ENCODE peak calls at places on chromosomes 5 and 9, in five cellular contexts. One of them, this sample, is unnamed.

GRCh38 chr5:167378894-167379723 is 912.3 kb upstream of the WWC1 start:
- DNase-seq in GM12878: no peak
- DNase-seq in SK-N-SH: no peak
- DNase-seq in K562: no peak
- DNase-seq in HepG2: no peak
- DNase-seq in this sample: no peak

GRCh38 chr5:23473915-23474679 is 33.3 kb upstream of the PRDM9 start:
- DNase-seq in GM12878: no peak
- DNase-seq in SK-N-SH: no peak
- DNase-seq in K562: no peak
- DNase-seq in HepG2: no peak
- DNase-seq in this sample: no peak

GRCh38 chr9:4583001-4583400 is 79.1 kb upstream of the PLPP6 start:
- DNase-seq in GM12878: no peak
- DNase-seq in SK-N-SH: peak; percentile 12
- DNase-seq in K562: no peak
- DNase-seq in HepG2: no peak
- DNase-seq in this sample: no peak

GRCh38 chr5:16856531-16856930 is 79.6 kb downstream of the MYO10 start:
- DNase-seq in GM12878: no peak
- DNase-seq in SK-N-SH: no peak
- DNase-seq in K562: no peak
- DNase-seq in HepG2: no peak
- DNase-seq in this sample: no peak

GRCh38 chr9:15047028-15047551 is 136.9 kb upstream of the FREM1 start:
- DNase-seq in GM12878: no peak
- DNase-seq in SK-N-SH: no peak
- DNase-seq in K562: no peak
- DNase-seq in HepG2: no peak
- DNase-seq in this sample: no peak

GRCh38 chr9:136946893-136947891 is 2.1 kb downstream of the C8G start:
- DNase-seq in GM12878: no peak
- DNase-seq in SK-N-SH: no peak
- DNase-seq in K562: no peak
- DNase-seq in HepG2: no peak
- DNase-seq in this sample: no peak

GRCh38 chr9:77846957-77847574 is 184.5 kb downstream of the GNAQ start:
- DNase-seq in GM12878: no peak
- DNase-seq in SK-N-SH: no peak
- DNase-seq in K562: no peak
- DNase-seq in HepG2: no peak
- DNase-seq in this sample: no peak

GRCh38 chr9:126293522-126293889 is 33.1 kb upstream of the MVB12B start:
- DNase-seq in GM12878: no peak
- DNase-seq in SK-N-SH: peak; percentile 54
- DNase-seq in K562: peak; percentile 36
- DNase-seq in HepG2: no peak
- DNase-seq in this sample: no peak

GRCh38 chr5:10360686-10361085 is 7.2 kb downstream of the MARCHF6 start:
- DNase-seq in GM12878: no peak
- DNase-seq in SK-N-SH: no peak
- DNase-seq in K562: no peak
- DNase-seq in HepG2: no peak
- DNase-seq in this sample: no peak

GRCh38 chr9:135797507-135798302 is 95.7 kb downstream of the KCNT1 start:
- DNase-seq in GM12878: no peak
- DNase-seq in SK-N-SH: peak; percentile 90
- DNase-seq in K562: peak; percentile 80
- DNase-seq in HepG2: no peak
- DNase-seq in this sample: peak; percentile 81

GRCh38 chr5:673837-674629 is 19.1 kb downstream of the TPPP start:
- DNase-seq in GM12878: no peak
- DNase-seq in SK-N-SH: no peak
- DNase-seq in K562: no peak
- DNase-seq in HepG2: no peak
- DNase-seq in this sample: no peak

GRCh38 chr9:11319477-11320060 is 706.8 kb upstream of the PTPRD start:
- DNase-seq in GM12878: no peak
- DNase-seq in SK-N-SH: peak; percentile 4
- DNase-seq in K562: no peak
- DNase-seq in HepG2: no peak
- DNase-seq in this sample: peak; percentile 3

GRCh38 chr5:43041669-43042175 is 1.6 kb upstream of the ANXA2R start:
- DNase-seq in GM12878: no peak
- DNase-seq in SK-N-SH: no peak
- DNase-seq in K562: no peak
- DNase-seq in HepG2: peak; percentile 46
- DNase-seq in this sample: no peak

GRCh38 chr5:151870820-151871219 is 53.8 kb downstream of the GLRA1 start:
- DNase-seq in GM12878: no peak
- DNase-seq in SK-N-SH: no peak
- DNase-seq in K562: no peak
- DNase-seq in HepG2: no peak
- DNase-seq in this sample: no peak
- TF ChIP-seq FOXM1 in GM12878: no peak
- TF ChIP-seq FOXM1 in SK-N-SH: no peak
- TF ChIP-seq FOXM1 in K562: no peak
- TF ChIP-seq FOXM1 in HepG2: no peak
- TF ChIP-seq FOXM1 in this sample: no peak

GRCh38 chr9:114225534-114226288 is 70.4 kb downstream of the COL27A1 start:
- DNase-seq in GM12878: no peak
- DNase-seq in SK-N-SH: no peak
- DNase-seq in K562: no peak
- DNase-seq in HepG2: no peak
- DNase-seq in this sample: no peak
- TF ChIP-seq FOXM1 in GM12878: no peak
- TF ChIP-seq FOXM1 in SK-N-SH: no peak
- TF ChIP-seq FOXM1 in K562: no peak
- TF ChIP-seq FOXM1 in HepG2: no peak
- TF ChIP-seq FOXM1 in this sample: no peak

GRCh38 chr5:147369742-147370374 is 135.0 kb downstream of the STK32A start:
- DNase-seq in GM12878: no peak
- DNase-seq in SK-N-SH: no peak
- DNase-seq in K562: no peak
- DNase-seq in HepG2: no peak
- DNase-seq in this sample: no peak
- TF ChIP-seq FOXM1 in GM12878: no peak
- TF ChIP-seq FOXM1 in SK-N-SH: no peak
- TF ChIP-seq FOXM1 in K562: no peak
- TF ChIP-seq FOXM1 in HepG2: no peak
- TF ChIP-seq FOXM1 in this sample: no peak

GRCh38 chr9:95048225-95049087 is 269.1 kb downstream of the FANCC start:
- DNase-seq in GM12878: no peak
- DNase-seq in SK-N-SH: peak; percentile 88
- DNase-seq in K562: peak; percentile 98
- DNase-seq in HepG2: peak; percentile 72
- DNase-seq in this sample: peak; percentile 66
- TF ChIP-seq FOXM1 in GM12878: no peak
- TF ChIP-seq FOXM1 in SK-N-SH: no peak
- TF ChIP-seq FOXM1 in K562: no peak
- TF ChIP-seq FOXM1 in HepG2: no peak
- TF ChIP-seq FOXM1 in this sample: no peak

GRCh38 chr5:159917919-159918487 is 1.7 kb downstream of the ADRA1B start:
- DNase-seq in GM12878: no peak
- DNase-seq in SK-N-SH: no peak
- DNase-seq in K562: no peak
- DNase-seq in HepG2: no peak
- DNase-seq in this sample: no peak
- TF ChIP-seq FOXM1 in GM12878: no peak
- TF ChIP-seq FOXM1 in SK-N-SH: no peak
- TF ChIP-seq FOXM1 in K562: no peak
- TF ChIP-seq FOXM1 in HepG2: no peak
- TF ChIP-seq FOXM1 in this sample: no peak

GRCh38 chr9:112844771-112845542 is 45.7 kb downstream of the SLC46A2 start:
- DNase-seq in GM12878: peak; percentile 24
- DNase-seq in SK-N-SH: peak; percentile 80
- DNase-seq in K562: peak; percentile 85
- DNase-seq in HepG2: peak; percentile 52
- DNase-seq in this sample: peak; percentile 85
- TF ChIP-seq FOXM1 in GM12878: peak; percentile 56
- TF ChIP-seq FOXM1 in SK-N-SH: no peak
- TF ChIP-seq FOXM1 in K562: peak; percentile 64
- TF ChIP-seq FOXM1 in HepG2: no peak
- TF ChIP-seq FOXM1 in this sample: no peak